ENCODE peak calls at places on chromosomes 11 and 22, in four cellular contexts. U is A549; L is lower lobe of right lung; G is CD8-positive, alpha-beta memory T cell. Z is an unnamed sample.

GRCh38 chr11:34650528-34650927 is 29.6 kb downstream of the EHF start:
- DNase-seq in L (no peak), U (no peak), G (peak), Z (no peak)

GRCh38 chr11:34308049-34308692 is 49.6 kb downstream of the ABTB2 start:
- DNase-seq in L (no peak), U (no peak), G (no peak), Z (no peak)

GRCh38 chr11:77322506-77322905 is 21.0 kb upstream of the GDPD4 start:
- DNase-seq in L (no peak), G (no peak), U (no peak), Z (no peak)

GRCh38 chr11:94650756-94651155 is 83.6 kb downstream of the PIWIL4 start:
- DNase-seq in L (peak), G (no peak), U (no peak), Z (no peak)

GRCh38 chr22:39997939-39998726 is 3.4 kb downstream of the FAM83F start:
- DNase-seq in L (no peak), G (no peak), U (peak), Z (peak)

GRCh38 chr11:106156290-106156937 is 79.0 kb downstream of the AASDHPPT start:
- DNase-seq in U (peak), G (no peak), L (no peak), Z (no peak)

GRCh38 chr11:13152736-13153541 is 124.7 kb upstream of the BMAL1 start:
- DNase-seq in U (peak), G (no peak), L (no peak), Z (no peak)

GRCh38 chr11:8777907-8778767 is 95.5 kb downstream of the RPL27A start:
- DNase-seq in L (no peak), U (no peak), G (no peak), Z (no peak)

GRCh38 chr11:106697058-106697457 is 321.2 kb downstream of the GUCY1A2 start:
- DNase-seq in L (no peak), U (no peak), G (no peak), Z (no peak)

GRCh38 chr11:116412118-116412889 is 360.5 kb downstream of the BUD13 start:
- DNase-seq in G (no peak), U (peak), L (no peak), Z (no peak)
- H3K4me3 ChIP-seq in G (no peak), U (no peak), L (no peak), Z (no peak)

DNA sequence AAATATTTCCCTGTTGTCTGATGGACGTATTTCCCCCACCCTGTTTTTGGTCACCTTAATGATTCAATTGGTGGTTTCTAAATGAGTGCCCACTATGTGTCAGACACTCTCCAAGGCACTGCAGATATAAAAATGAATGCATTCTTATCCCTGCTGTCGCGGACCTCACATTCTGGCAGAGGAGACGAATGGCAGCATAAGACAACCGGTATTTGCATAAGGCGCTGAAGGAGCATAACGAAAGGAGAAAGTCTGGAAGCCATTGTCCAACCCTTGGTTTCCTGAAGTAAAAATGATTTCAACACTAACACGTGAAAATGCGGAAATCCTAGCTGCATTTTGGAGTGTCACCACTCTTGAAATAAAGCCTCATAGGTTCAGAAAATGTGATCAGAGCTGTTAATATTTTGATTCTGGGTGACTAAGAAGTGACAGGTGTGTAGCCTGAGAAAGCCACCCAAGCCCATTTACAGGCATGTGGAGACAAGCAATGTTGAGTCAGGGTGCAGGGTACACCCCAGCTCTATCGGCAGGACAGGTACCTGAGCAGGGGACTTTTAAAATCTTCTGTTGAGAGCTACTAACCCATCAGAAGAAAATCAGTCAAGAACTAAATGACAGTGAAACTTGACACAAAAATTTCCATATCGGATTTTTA is 10.1 kb upstream of the GAB2 start:
- DNase-seq in L (no peak), U (no peak), G (no peak), Z (no peak)
- H3K4me3 ChIP-seq in L (peak), U (no peak), G (no peak), Z (no peak)

DNA sequence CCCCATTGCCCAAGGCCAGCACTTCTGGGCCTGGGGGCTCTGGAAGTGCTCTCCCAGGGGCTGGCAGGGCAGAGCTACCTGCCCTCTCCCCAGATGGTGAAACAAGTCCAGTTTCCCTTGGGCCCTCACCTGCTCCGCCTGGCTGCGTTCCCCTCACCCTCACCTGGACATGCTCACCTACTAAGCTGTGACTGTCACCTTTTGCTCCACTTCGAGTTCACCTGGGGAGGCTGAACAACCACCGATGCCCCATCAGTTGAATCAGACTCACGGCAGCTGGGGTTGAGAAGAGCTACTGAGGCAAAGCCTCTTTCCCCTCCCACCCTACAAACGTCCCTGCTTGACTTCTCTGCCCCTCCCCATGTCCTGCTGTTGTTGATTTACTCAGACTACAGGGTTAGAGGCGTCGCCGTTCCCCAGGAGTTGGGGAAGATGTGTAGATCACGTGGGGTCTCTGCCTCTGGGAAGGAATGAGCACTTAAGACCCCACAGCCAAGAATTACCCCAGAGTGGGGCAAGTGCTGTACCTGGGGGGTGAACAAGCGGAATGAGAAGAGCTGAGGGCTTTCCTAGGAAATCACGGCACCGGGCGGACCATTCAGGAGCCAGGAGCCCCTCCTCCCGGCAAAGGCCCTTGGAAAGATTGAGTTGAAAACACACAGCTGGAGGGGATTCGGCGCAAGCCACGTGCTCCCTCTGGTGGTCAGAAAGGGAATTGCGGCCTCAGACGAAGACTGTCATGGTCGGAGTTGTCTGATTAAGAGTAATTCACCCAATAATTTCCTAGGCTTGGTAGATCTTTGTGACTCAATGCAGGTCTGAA is 7.1 kb downstream of the FXYD2 start:
- DNase-seq in U (peak), L (peak), G (peak), Z (no peak)
- H3K4me3 ChIP-seq in U (no peak), L (no peak), G (no peak), Z (no peak)

GRCh38 chr22:25403284-25403606 is 161.2 kb upstream of the GRK3 start:
- DNase-seq in L (no peak), G (no peak), U (no peak), Z (no peak)
- H3K4me3 ChIP-seq in L (peak), G (no peak), U (peak), Z (peak)

GRCh38 chr11:83827520-83827919 is 541.4 kb upstream of the CCDC90B start:
- DNase-seq in U (no peak), L (no peak), G (no peak), Z (no peak)

GRCh38 chr11:83823461-83824025 is 537.4 kb upstream of the CCDC90B start:
- DNase-seq in L (no peak), G (no peak), U (no peak), Z (no peak)

GRCh38 chr11:83831929-83832328 is 545.8 kb upstream of the CCDC90B start:
- DNase-seq in G (no peak), L (no peak), U (no peak), Z (no peak)

GRCh38 chr11:83826078-83826477 is 539.9 kb upstream of the CCDC90B start:
- DNase-seq in G (no peak), L (no peak), U (no peak), Z (no peak)

GRCh38 chr11:83827940-83828554 is 541.9 kb upstream of the CCDC90B start:
- DNase-seq in U (peak), L (no peak), G (no peak), Z (no peak)
- H3K4me3 ChIP-seq in U (no peak), L (peak), G (no peak), Z (no peak)

DNA sequence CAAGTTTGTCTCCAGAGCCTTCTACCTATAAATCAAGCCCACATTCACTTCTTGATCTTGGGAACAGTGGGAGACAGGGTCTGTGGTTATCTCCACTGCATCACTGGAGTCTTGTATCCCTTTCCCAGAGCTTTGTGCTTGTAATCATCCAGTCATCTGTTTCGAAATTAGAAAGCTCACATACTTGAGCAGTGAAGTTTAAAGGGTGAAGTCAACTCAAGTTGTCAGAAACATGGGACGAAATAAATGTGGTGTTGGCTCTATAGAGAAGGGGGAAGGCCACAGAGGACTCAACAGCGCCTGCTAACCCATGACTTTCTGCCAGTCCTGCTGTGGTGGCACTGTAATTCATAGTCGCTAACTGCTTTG is 197.5 kb downstream of the DBX1 start:
- DNase-seq in U (no peak), L (no peak), G (no peak), Z (no peak)
- H3K4me3 ChIP-seq in U (no peak), L (no peak), G (no peak), Z (no peak)

GRCh38 chr11:416757-417621 is 2.2 kb upstream of the SIGIRR start:
- DNase-seq in L (peak), G (peak), U (no peak), Z (no peak)
- H3K4me3 ChIP-seq in L (peak), G (peak), U (peak), Z (peak)

DNA sequence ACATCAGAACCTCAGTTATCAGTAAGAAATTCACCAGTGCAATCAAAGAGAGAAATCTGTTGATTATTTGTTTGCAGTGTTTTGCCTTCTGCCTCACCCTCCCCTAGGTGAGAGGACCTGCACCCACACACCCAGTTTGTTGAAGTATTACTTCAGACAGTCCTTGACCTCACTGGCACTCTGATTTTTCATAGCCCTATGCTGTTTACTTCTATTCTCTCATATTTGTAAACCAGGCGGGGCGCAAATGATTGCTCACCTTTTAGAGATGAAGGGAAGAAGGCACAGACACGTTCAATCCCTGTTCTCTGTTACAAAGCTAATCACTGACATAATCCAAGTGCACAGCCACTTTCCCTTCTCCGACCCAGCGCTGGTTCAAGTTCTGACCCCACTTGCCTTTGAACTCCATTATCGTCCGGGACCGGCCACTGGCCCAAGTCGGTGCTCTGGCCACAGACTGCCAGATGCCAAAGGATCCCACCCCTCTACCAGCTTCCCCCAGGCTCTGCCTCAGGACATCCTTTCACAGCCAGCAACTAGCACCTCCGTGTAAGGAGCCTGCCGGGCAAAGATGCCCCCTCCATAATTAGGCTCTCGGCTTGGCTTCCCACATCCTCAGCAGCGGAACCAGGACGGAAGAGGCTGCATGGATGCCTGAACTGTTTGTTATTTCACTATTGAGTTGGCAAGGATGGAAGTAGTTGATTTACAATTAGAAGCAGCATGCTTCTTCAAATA is 1.7 kb downstream of the ETS1 start:
- DNase-seq in L (no peak), U (no peak), G (no peak), Z (no peak)
- H3K4me3 ChIP-seq in L (peak), U (no peak), G (no peak), Z (no peak)

DNA sequence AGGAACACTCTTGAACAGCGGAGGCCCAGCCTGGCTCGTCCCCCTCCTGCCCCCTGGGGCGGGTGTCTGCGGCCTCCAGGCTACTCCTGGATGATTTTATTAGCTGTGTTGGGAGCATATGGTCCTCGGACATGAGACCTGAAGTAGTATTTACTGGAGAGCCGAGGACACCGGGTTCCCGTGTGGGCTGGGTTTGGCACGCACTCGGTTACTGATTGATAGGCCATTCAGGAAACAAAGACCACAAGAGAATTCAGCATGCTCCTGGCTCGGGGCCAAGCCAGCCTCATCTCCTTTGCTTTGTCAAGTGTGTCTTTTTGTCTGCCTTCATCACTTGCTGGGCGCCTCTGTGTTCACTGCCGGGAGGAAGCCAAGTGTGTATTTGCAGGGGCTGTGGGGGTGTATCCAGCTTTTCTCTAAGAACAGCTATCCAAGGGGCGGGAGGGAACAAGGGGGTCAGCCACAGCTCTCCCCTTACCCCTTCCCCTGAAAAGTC is 9.7 kb downstream of the FXYD2 start:
- DNase-seq in L (peak), G (peak), U (peak), Z (no peak)
- H3K4me3 ChIP-seq in L (no peak), G (peak), U (no peak), Z (no peak)